ENCODE peak calls at places on chromosomes 11 and 22, in five cellular contexts. E is suprapubic skin, U is stomach, C is A549, L is K562. N is an unnamed sample.

GRCh38 chr11:102410382-102410784 is 42.2 kb downstream of the TMEM123 start:
- DNase-seq in U (no peak), E (no peak), C (no peak), L (peak), N (no peak)

GRCh38 chr11:70036971-70037882 is 40.9 kb upstream of the ANO1 start:
- DNase-seq in L (no peak), E (no peak), U (peak), C (no peak), N (no peak)

GRCh38 chr11:48096588-48097525 is 116.5 kb downstream of the PTPRJ start:
- DNase-seq in E (no peak), U (no peak), C (no peak), L (no peak), N (no peak)

GRCh38 chr11:72606362-72607100 is 67.7 kb downstream of the PDE2A start:
- DNase-seq in U (no peak), E (no peak), C (no peak), L (no peak), N (no peak)

GRCh38 chr11:73308963-73309960 is 1.2 kb downstream of the ARHGEF17 start:
- DNase-seq in L (peak), C (peak), E (peak), U (peak), N (peak)

GRCh38 chr22:38402204-38402603 is 52.8 kb downstream of the KCNJ4 start:
- DNase-seq in C (no peak), U (no peak), L (no peak), E (no peak), N (peak)

GRCh38 chr11:62359475-62359874 is 22.2 kb downstream of the ASRGL1 start:
- DNase-seq in C (no peak), E (no peak), L (peak), U (no peak), N (no peak)

GRCh38 chr22:43433904-43434600 is 22.2 kb downstream of the MPPED1 start:
- DNase-seq in L (no peak), C (no peak), E (peak), U (no peak), N (peak)

GRCh38 chr11:56705784-56706396 is 7.0 kb downstream of the OR9G1 start:
- DNase-seq in E (no peak), C (no peak), U (no peak), L (no peak), N (no peak)

GRCh38 chr22:49302530-49302929 is 525.1 kb downstream of the BRD1 start:
- DNase-seq in L (no peak), C (no peak), U (peak), E (no peak), N (no peak)

GRCh38 chr11:129249351-129249750 is 57.2 kb upstream of the ARHGAP32 start:
- DNase-seq in C (peak), L (no peak), U (no peak), E (no peak), N (no peak)

GRCh38 chr22:42078469-42079318 is 806 bp upstream of the SMDT1 start:
- DNase-seq in U (no peak), C (no peak), E (peak), L (no peak), N (peak)

GRCh38 chr11:129973068-129973467 is 29.6 kb downstream of the PRDM10 start:
- DNase-seq in C (no peak), U (no peak), L (no peak), E (no peak), N (no peak)

GRCh38 chr22:26837784-26838520 is 180.6 kb downstream of the MIAT start:
- DNase-seq in U (no peak), L (no peak), C (no peak), E (no peak), N (no peak)

GRCh38 chr11:70271635-70271953 is 1.1 kb downstream of the PPFIA1 start:
- DNase-seq in E (no peak), U (no peak), C (no peak), L (no peak), N (no peak)

GRCh38 chr11:40183073-40184064 is 1276.1 kb downstream of the LRRC4C start:
- DNase-seq in L (no peak), U (no peak), C (no peak), E (no peak), N (no peak)

GRCh38 chr11:104876324-104876723 is 21.9 kb downstream of the CASP12 start:
- DNase-seq in L (no peak), C (no peak), U (no peak), E (no peak), N (no peak)

GRCh38 chr11:77115181-77115611 is 12.6 kb downstream of the OMP start:
- DNase-seq in U (no peak), L (peak), E (no peak), C (peak), N (no peak)

GRCh38 chr11:46237248-46238077 is 40.0 kb upstream of the CREB3L1 start:
- DNase-seq in L (peak), C (peak), U (peak), E (peak), N (peak)

GRCh38 chr11:64745523-64746328 is 1.8 kb upstream of the RASGRP2 start:
- DNase-seq in U (peak), C (peak), L (peak), E (peak), N (peak)

GRCh38 chr11:59009661-59010060 is 70.4 kb downstream of the GLYATL1 start:
- DNase-seq in C (no peak), L (no peak), E (no peak), U (no peak), N (no peak)

GRCh38 chr11:3006505-3007260 is 14.6 kb upstream of the NAP1L4 start:
- DNase-seq in L (no peak), E (no peak), U (no peak), C (no peak), N (peak)

GRCh38 chr22:47016636-47017035 is 254.2 kb downstream of the TBC1D22A start:
- DNase-seq in E (no peak), U (peak), C (no peak), L (no peak), N (no peak)

GRCh38 chr22:30445438-30445936 is 19.9 kb downstream of the MTFP1 start:
- DNase-seq in C (no peak), L (no peak), U (no peak), E (no peak), N (no peak)

GRCh38 chr11:11171285-11171684 is 181.8 kb downstream of the CSNK2A3 start:
- DNase-seq in L (no peak), U (no peak), E (no peak), C (no peak), N (no peak)

GRCh38 chr11:77502501-77502900 is 28.6 kb upstream of the PAK1 start:
- DNase-seq in U (no peak), E (no peak), L (no peak), C (no peak), N (no peak)

GRCh38 chr11:47335733-47336132 is 16.8 kb downstream of the MYBPC3 start:
- DNase-seq in E (no peak), L (no peak), U (no peak), C (no peak), N (no peak)

GRCh38 chr22:38065539-38065938 is 8.3 kb downstream of the PICK1 start:
- DNase-seq in U (no peak), E (no peak), L (no peak), C (no peak), N (no peak)

GRCh38 chr11:76172583-76172982 is 33.7 kb downstream of the WNT11 start:
- DNase-seq in E (no peak), C (no peak), U (no peak), L (no peak), N (no peak)

GRCh38 chr22:36363378-36363931 is 24.3 kb downstream of the MYH9 start:
- DNase-seq in C (no peak), U (peak), E (no peak), L (no peak), N (no peak)

GRCh38 chr22:28034145-28034759 is 115.2 kb upstream of the PITPNB start:
- DNase-seq in L (no peak), U (no peak), E (no peak), C (no peak), N (no peak)

GRCh38 chr11:115745041-115745440 is 240.8 kb upstream of the CADM1 start:
- DNase-seq in U (no peak), C (no peak), L (no peak), E (no peak), N (no peak)

GRCh38 chr11:44622190-44622650 is 56.8 kb downstream of the CD82 start:
- DNase-seq in U (peak), L (no peak), E (peak), C (no peak), N (peak)

GRCh38 chr11:27700351-27701261 is at the start of gene BDNF:
- DNase-seq in C (peak), L (no peak), E (no peak), U (no peak), N (no peak)

GRCh38 chr11:31810779-31811647 is at the start of gene PAX6:
- DNase-seq in U (no peak), E (no peak), C (peak), L (peak), N (no peak)

GRCh38 chr22:44068422-44069191 is 44.5 kb downstream of the PARVB start:
- DNase-seq in E (no peak), U (no peak), C (no peak), L (no peak), N (no peak)

GRCh38 chr22:32747588-32747987 is 53.9 kb upstream of the TIMP3 start:
- DNase-seq in E (no peak), L (no peak), C (no peak), U (no peak), N (no peak)

GRCh38 chr11:132343445-132343844 is 973.0 kb downstream of the NTM start:
- DNase-seq in L (no peak), U (no peak), E (no peak), C (no peak), N (no peak)

DNA sequence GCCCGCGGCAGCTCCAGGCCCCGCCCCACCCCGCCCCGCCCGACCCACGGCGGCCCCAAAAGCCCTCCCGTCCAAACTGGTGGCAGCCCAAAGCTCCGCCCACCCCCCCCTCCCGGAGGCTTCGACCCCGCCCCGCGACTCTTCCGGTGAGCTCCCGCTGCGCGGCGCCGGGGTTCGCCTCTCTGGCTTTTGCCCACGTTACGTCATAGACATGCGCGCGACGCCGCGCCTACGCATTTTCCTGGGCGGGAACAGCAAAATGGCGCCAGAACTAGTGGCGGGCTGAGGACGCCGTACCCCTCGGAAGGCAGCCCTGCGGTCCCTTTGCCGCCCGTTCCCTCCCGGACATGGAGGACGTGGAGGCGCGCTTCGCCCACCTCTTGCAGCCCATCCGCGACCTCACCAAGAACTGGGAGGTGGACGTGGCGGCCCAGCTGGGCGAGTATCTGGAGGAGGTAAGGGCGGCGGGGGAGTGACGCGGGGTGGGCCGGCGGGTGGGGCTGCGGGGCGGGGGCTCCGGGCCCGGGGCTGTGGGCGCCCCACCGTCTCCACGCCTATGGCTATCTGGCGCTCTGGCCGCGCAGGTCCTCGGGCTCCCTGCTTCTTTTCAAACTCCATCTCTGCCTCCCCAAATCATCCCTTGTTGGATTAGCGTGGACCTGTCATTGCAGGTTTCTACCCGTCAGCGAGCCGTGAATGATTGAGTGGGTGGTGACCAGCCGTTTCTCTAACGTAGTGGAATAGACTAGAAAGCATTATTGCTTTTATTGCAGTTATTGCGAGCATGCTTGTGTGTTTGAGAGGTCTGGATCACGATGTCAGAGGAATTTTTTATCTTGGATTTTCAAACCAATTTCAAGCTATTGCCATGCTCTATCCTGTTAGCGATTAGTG is at the start of gene NCAPH2:
- DNase-seq in C (peak), E (peak), L (peak), U (peak), N (peak)
- TF ChIP-seq EP300 in C (no peak), E (no peak), L (no peak), U (no peak), N (no peak)

GRCh38 chr11:80455818-80456217 is 1015.0 kb upstream of the TENM4 start:
- DNase-seq in L (no peak), U (no peak), C (no peak), E (no peak), N (no peak)

DNA sequence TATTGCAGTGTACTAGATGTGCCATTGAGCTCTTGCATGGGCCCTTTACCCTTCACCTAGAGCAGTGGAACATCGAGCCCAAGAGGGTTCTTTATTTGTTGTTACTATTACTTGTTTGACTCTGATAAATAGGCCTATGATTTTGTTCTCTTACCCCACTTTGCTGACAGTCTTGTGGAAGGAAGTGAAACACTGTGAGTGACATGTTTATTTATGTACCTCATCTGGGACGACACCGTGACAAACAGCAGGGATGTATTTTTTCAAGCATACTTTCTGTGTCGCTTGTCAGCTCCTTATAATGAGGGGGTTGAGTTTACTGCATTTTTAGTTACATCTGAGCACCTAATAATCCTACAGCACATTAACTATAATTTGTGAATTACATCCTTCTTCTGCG is 1010.3 kb upstream of the TENM4 start:
- DNase-seq in C (no peak), L (no peak), U (no peak), E (no peak), N (no peak)
- TF ChIP-seq EP300 in C (no peak), L (no peak), U (no peak), E (no peak), N (no peak)

GRCh38 chr11:80167766-80168165 is 726.9 kb upstream of the TENM4 start:
- DNase-seq in L (no peak), C (no peak), E (no peak), U (no peak), N (no peak)

GRCh38 chr11:80173487-80174136 is 732.8 kb upstream of the TENM4 start:
- DNase-seq in E (no peak), U (no peak), C (no peak), L (no peak), N (no peak)
- TF ChIP-seq EP300 in E (no peak), U (no peak), C (no peak), L (no peak), N (no peak)

DNA sequence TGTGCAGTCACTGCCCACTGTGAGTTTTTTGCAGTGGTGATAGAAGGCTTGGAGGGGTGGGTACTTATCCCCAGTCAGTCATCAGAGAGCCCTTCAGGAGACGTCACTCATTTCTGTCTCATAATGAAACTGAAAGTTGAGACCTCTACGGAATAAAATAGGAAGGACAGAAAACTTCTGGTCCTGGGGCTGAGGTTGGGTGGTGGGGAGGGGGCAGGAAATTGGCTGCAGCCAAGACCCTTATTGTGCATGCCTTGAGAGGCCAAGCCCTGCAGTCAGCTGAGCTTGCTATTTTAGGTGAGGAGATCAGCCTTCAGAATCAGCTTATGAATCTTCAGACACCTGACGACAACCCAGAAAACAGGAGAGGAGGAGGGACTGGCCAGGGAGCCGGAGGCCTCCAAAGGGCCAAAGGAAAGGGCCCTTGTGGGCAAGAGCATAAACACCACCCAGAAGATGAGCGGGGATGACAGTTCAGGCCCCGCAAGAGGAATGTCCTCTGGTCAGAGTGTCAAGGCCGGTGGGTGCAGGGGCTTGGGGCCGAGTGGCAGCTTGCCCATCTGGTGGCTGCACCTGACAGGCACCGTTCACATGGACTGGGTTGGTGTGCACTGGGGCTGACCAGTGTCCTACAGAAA is 17.9 kb upstream of the ADA2 start:
- DNase-seq in E (no peak), U (no peak), L (no peak), C (no peak), N (no peak)
- TF ChIP-seq EP300 in E (no peak), U (no peak), L (no peak), C (no peak), N (no peak)

GRCh38 chr11:68615657-68616056 is 68.7 kb upstream of the GAL start:
- DNase-seq in L (no peak), E (no peak), C (no peak), U (no peak), N (no peak)

GRCh38 chr11:68610452-68611116 is 73.8 kb upstream of the GAL start:
- DNase-seq in L (no peak), E (no peak), U (no peak), C (no peak), N (no peak)

DNA sequence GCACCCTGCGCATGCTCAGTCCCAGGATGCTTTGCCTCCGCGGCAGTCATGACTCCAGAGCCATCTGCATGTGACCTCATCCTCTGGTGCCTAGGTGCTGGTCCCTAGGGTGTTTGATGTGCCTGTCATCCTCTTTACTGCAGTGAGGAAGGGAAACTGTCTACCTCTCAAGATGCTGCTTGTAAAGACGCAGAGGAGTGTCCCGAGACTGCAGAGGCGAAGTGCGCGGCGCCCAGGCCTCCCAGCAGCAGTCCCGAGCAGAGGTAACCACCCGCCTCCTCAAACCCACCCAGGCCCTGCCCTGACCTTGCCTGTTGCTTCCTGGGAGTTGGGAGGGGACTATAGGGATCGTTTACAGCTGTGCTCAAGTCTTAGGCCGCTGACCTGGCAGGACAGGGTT is 74.6 kb upstream of the GAL start:
- DNase-seq in L (no peak), E (no peak), U (no peak), C (no peak), N (no peak)
- TF ChIP-seq EP300 in L (no peak), E (no peak), U (no peak), C (no peak), N (no peak)

GRCh38 chr11:34916014-34916809 is at the start of the genes APIP and PDHX:
- DNase-seq in C (peak), L (peak), U (peak), E (peak), N (peak)
- TF ChIP-seq EP300 in C (no peak), L (no peak), U (no peak), E (no peak), N (no peak)

GRCh38 chr11:134800826-134801225 is 388.8 kb upstream of the B3GAT1 start:
- DNase-seq in U (no peak), C (no peak), L (no peak), E (no peak), N (no peak)
- TF ChIP-seq EP300 in U (no peak), C (no peak), L (no peak), E (no peak), N (no peak)

GRCh38 chr11:18223937-18224387 is 12.6 kb downstream of the SAA4 start:
- DNase-seq in L (no peak), C (no peak), U (no peak), E (no peak), N (no peak)
- TF ChIP-seq EP300 in L (no peak), C (no peak), U (no peak), E (no peak), N (no peak)

GRCh38 chr22:23305922-23306374 is 125.6 kb downstream of the BCR start:
- DNase-seq in U (peak), L (no peak), C (no peak), E (peak), N (peak)
- TF ChIP-seq EP300 in U (peak), L (no peak), C (no peak), E (no peak), N (peak)